ENCODE peak calls at places on chromosomes 13 and 19, in five cellular contexts. One of them, this sample, is unnamed.

GRCh38 chr13:88908896-88909535 is 1237.8 kb downstream of the SLITRK5 start:
- DNase-seq in mucosa of descending colon: no peak
- DNase-seq in heart right ventricle: no peak
- DNase-seq in astrocyte of the spinal cord: no peak
- DNase-seq in GM23248: no peak
- DNase-seq in this sample: no peak

GRCh38 chr19:34681478-34681877 is 4.0 kb downstream of the ZNF302 start:
- DNase-seq in GM23248: no peak
- DNase-seq in astrocyte of the spinal cord: no peak
- DNase-seq in heart right ventricle: no peak
- DNase-seq in mucosa of descending colon: no peak
- DNase-seq in this sample: no peak

GRCh38 chr19:38537071-38537847 is 80.5 kb downstream of the MAP4K1 start:
- DNase-seq in heart right ventricle: no peak
- DNase-seq in astrocyte of the spinal cord: no peak
- DNase-seq in mucosa of descending colon: no peak
- DNase-seq in GM23248: no peak
- DNase-seq in this sample: no peak

GRCh38 chr13:109395014-109395413 is 391.4 kb downstream of the IRS2 start:
- DNase-seq in mucosa of descending colon: no peak
- DNase-seq in GM23248: no peak
- DNase-seq in astrocyte of the spinal cord: no peak
- DNase-seq in heart right ventricle: no peak
- DNase-seq in this sample: no peak

GRCh38 chr19:47331931-47332547 is at the start of gene C5AR2:
- DNase-seq in mucosa of descending colon: no peak
- DNase-seq in astrocyte of the spinal cord: no peak
- DNase-seq in heart right ventricle: no peak
- DNase-seq in GM23248: peak; percentile 61
- DNase-seq in this sample: no peak

GRCh38 chr13:77053192-77053591 is 26.2 kb upstream of the FBXL3 start:
- DNase-seq in astrocyte of the spinal cord: no peak
- DNase-seq in heart right ventricle: no peak
- DNase-seq in GM23248: no peak
- DNase-seq in mucosa of descending colon: no peak
- DNase-seq in this sample: no peak

GRCh38 chr19:10835089-10835753 is 791 bp downstream of the TMED1 start:
- DNase-seq in mucosa of descending colon: no peak
- DNase-seq in GM23248: peak; percentile 31
- DNase-seq in heart right ventricle: no peak
- DNase-seq in astrocyte of the spinal cord: no peak
- DNase-seq in this sample: no peak

GRCh38 chr19:47239610-47240296 is 8.8 kb upstream of the BBC3 start:
- DNase-seq in astrocyte of the spinal cord: peak; percentile 46
- DNase-seq in mucosa of descending colon: peak; percentile 66
- DNase-seq in GM23248: peak; percentile 60
- DNase-seq in heart right ventricle: no peak
- DNase-seq in this sample: no peak

GRCh38 chr13:49998714-49999624 is 2.1 kb downstream of the TRIM13 start:
- DNase-seq in astrocyte of the spinal cord: no peak
- DNase-seq in heart right ventricle: no peak
- DNase-seq in mucosa of descending colon: no peak
- DNase-seq in GM23248: no peak
- DNase-seq in this sample: no peak

GRCh38 chr19:45960595-45961235 is 12.9 kb downstream of the NOVA2 start:
- DNase-seq in mucosa of descending colon: no peak
- DNase-seq in heart right ventricle: no peak
- DNase-seq in astrocyte of the spinal cord: no peak
- DNase-seq in GM23248: no peak
- DNase-seq in this sample: no peak

GRCh38 chr13:73367886-73368285 is 309.1 kb downstream of the KLF5 start:
- DNase-seq in heart right ventricle: no peak
- DNase-seq in mucosa of descending colon: no peak
- DNase-seq in GM23248: no peak
- DNase-seq in astrocyte of the spinal cord: no peak
- DNase-seq in this sample: no peak

GRCh38 chr19:3336680-3337523 is 29.5 kb upstream of the NFIC start:
- DNase-seq in heart right ventricle: peak; percentile 83
- DNase-seq in GM23248: peak; percentile 74
- DNase-seq in mucosa of descending colon: peak; percentile 93
- DNase-seq in astrocyte of the spinal cord: peak; percentile 75
- DNase-seq in this sample: peak; percentile 44

GRCh38 chr13:106104281-106104901 is 431.1 kb downstream of the EFNB2 start:
- DNase-seq in GM23248: peak; percentile 90
- DNase-seq in astrocyte of the spinal cord: peak; percentile 95
- DNase-seq in heart right ventricle: no peak
- DNase-seq in mucosa of descending colon: no peak
- DNase-seq in this sample: no peak

GRCh38 chr13:76822691-76823267 is 63.4 kb downstream of the KCTD12 start:
- DNase-seq in mucosa of descending colon: peak; percentile 40
- DNase-seq in GM23248: peak; percentile 74
- DNase-seq in astrocyte of the spinal cord: no peak
- DNase-seq in heart right ventricle: no peak
- DNase-seq in this sample: no peak

GRCh38 chr19:47243364-47243775 is 12.4 kb upstream of the BBC3 start:
- DNase-seq in GM23248: no peak
- DNase-seq in heart right ventricle: no peak
- DNase-seq in astrocyte of the spinal cord: no peak
- DNase-seq in mucosa of descending colon: no peak
- DNase-seq in this sample: no peak

GRCh38 chr13:38308736-38309135 is 40.9 kb upstream of the UFM1 start:
- DNase-seq in GM23248: peak; percentile 89
- DNase-seq in astrocyte of the spinal cord: peak; percentile 51
- DNase-seq in mucosa of descending colon: no peak
- DNase-seq in heart right ventricle: no peak
- DNase-seq in this sample: no peak

GRCh38 chr13:95100525-95101121 is 200.6 kb downstream of the ABCC4 start:
- DNase-seq in GM23248: peak; percentile 63
- DNase-seq in astrocyte of the spinal cord: peak; percentile 84
- DNase-seq in mucosa of descending colon: no peak
- DNase-seq in heart right ventricle: no peak
- DNase-seq in this sample: no peak

GRCh38 chr13:97392020-97392419 is 41.9 kb upstream of the RAP2A start:
- DNase-seq in GM23248: no peak
- DNase-seq in mucosa of descending colon: no peak
- DNase-seq in astrocyte of the spinal cord: no peak
- DNase-seq in heart right ventricle: no peak
- DNase-seq in this sample: no peak

GRCh38 chr19:36379510-36379819 is 464 bp upstream of the ZFP14 start:
- DNase-seq in astrocyte of the spinal cord: no peak
- DNase-seq in heart right ventricle: no peak
- DNase-seq in mucosa of descending colon: no peak
- DNase-seq in GM23248: no peak
- DNase-seq in this sample: no peak

GRCh38 chr19:19539738-19540703 is 2.0 kb downstream of the CILP2 start:
- DNase-seq in heart right ventricle: peak; percentile 45
- DNase-seq in astrocyte of the spinal cord: peak; percentile 62
- DNase-seq in mucosa of descending colon: peak; percentile 84
- DNase-seq in GM23248: peak; percentile 77
- DNase-seq in this sample: no peak
- H3K4me3 ChIP-seq in heart right ventricle: peak overlapping the region; percentile 5
- H3K4me3 ChIP-seq in astrocyte of the spinal cord: no peak overlapping the region
- H3K4me3 ChIP-seq in mucosa of descending colon: no peak overlapping the region
- H3K4me3 ChIP-seq in GM23248: no peak overlapping the region
- H3K4me3 ChIP-seq in this sample: no peak overlapping the region

DNA sequence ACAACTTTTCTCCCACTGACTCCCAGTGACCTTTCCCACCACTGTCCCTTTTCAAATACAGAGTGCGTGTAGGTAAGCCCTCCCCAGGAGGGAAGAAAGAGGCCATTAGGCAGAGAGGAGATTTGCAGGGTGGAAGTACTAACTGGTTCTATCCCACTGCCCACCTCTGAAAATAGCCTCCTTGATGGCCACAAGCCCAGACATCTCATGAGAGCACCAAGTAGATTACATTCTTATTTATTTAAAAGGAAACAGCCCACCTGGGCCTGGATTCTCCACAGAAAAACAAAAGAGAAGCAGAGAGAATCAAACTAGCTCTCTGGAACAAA is 445.3 kb downstream of the FOXO1 start:
- DNase-seq in heart right ventricle: no peak
- DNase-seq in GM23248: no peak
- DNase-seq in astrocyte of the spinal cord: no peak
- DNase-seq in mucosa of descending colon: no peak
- DNase-seq in this sample: no peak
- H3K4me3 ChIP-seq in heart right ventricle: no peak overlapping the region
- H3K4me3 ChIP-seq in GM23248: no peak overlapping the region
- H3K4me3 ChIP-seq in astrocyte of the spinal cord: no peak overlapping the region
- H3K4me3 ChIP-seq in mucosa of descending colon: no peak overlapping the region
- H3K4me3 ChIP-seq in this sample: no peak overlapping the region

DNA sequence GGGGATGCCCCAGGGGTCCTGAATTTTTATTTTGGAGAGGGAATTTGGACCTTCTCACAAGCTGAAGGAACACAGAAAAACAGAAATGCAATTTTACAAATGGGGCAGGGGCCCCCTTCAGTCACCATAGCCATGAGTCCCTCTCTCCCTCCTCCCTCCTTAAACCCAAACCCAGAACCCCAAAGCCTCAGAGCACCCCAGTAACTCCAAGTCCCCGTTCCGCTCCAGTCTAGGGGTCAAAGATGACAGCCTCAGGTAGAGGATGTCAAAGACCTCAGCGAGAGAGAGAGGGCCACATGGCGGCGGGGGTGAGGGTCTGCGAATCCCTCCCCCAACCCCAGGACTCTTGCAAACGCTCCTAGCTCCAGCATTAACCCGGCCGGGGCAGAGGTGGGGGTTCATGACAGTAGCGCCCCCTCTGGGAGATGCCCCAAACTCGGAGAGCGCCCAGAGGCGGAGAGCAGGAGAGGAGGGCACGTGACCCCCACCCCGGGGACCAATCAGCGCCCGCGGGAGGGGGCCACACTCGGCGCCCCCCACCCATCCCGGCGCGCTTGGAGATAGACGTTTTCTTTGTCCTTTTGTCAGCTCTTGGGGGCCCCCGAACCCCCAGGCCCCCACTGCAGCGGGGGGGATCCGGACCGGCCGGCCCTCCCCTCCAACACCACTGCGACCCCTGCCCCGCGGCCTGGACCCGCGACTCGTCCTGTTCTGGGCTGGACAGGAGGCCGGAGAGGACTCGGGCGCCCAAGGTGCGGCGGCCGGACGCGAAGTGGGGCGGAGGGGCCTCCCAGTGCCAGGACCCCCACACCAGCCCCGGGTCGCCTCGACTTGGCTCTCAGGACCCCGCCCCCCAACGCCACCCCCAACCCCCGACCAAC is 20.8 kb upstream of the SEMA6B start:
- DNase-seq in astrocyte of the spinal cord: no peak
- DNase-seq in heart right ventricle: no peak
- DNase-seq in GM23248: no peak
- DNase-seq in mucosa of descending colon: no peak
- DNase-seq in this sample: no peak
- H3K4me3 ChIP-seq in astrocyte of the spinal cord: no peak overlapping the region
- H3K4me3 ChIP-seq in heart right ventricle: peak overlapping the region; percentile 44
- H3K4me3 ChIP-seq in GM23248: no peak overlapping the region
- H3K4me3 ChIP-seq in mucosa of descending colon: no peak overlapping the region
- H3K4me3 ChIP-seq in this sample: peak overlapping the region; percentile 45

DNA sequence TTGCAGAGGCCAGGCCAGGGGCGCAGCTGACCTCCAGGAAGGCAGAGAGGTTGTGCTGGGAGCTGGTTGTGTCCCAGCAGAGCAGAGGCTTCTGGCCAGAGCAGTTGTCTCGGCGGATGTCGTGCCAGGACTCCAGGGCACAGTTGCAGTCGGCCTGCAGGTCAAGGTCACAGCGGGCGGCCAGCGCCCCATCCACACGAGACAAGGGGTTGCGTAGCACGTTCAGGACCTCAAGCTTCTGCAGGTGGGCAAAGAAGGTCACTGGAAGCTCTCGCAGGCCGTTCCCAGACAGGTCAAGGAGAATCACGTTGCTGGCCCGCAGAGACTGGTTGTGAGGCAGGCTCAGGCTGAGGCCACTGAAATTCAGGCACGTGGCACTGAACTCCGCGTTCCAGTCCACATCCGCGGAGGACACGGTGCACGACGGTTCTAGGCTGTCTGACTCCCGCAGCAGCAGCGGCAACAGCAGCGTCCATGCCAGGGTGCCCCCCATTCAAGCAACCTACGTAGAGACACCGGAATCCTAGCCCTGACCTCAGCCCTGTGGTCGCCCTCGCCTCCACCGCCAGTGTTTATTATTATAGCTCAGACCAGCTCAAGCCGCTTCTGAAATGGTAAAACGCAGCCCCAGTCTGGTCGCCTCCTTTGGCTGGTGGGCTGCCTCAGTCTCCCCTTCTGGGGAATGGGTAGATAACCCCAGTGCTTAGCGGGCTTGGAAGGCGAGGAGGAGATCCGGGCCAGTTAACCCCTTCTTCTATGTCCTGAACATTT is 766 bp downstream of the LRRC25 start:
- DNase-seq in astrocyte of the spinal cord: no peak
- DNase-seq in heart right ventricle: no peak
- DNase-seq in GM23248: no peak
- DNase-seq in mucosa of descending colon: no peak
- DNase-seq in this sample: no peak
- H3K4me3 ChIP-seq in astrocyte of the spinal cord: no peak overlapping the region
- H3K4me3 ChIP-seq in heart right ventricle: peak overlapping the region; percentile 29
- H3K4me3 ChIP-seq in GM23248: no peak overlapping the region
- H3K4me3 ChIP-seq in mucosa of descending colon: no peak overlapping the region
- H3K4me3 ChIP-seq in this sample: no peak overlapping the region

GRCh38 chr13:51207881-51208280 is 14.3 kb upstream of the FAM124A start:
- DNase-seq in astrocyte of the spinal cord: no peak
- DNase-seq in mucosa of descending colon: no peak
- DNase-seq in GM23248: no peak
- DNase-seq in heart right ventricle: no peak
- DNase-seq in this sample: no peak
- H3K4me3 ChIP-seq in astrocyte of the spinal cord: no peak overlapping the region
- H3K4me3 ChIP-seq in mucosa of descending colon: no peak overlapping the region
- H3K4me3 ChIP-seq in GM23248: no peak overlapping the region
- H3K4me3 ChIP-seq in heart right ventricle: no peak overlapping the region
- H3K4me3 ChIP-seq in this sample: no peak overlapping the region